ENCODE peak calls at places on chromosome 21, in seven cellular contexts. Z is cardiac fibroblast; G is NCI-H1105 treated with DMSO at 0.1 percent for 48 hours; D is NCI-H2227 treated with DMSO at 0.1 percent for 48 hours; K is activated CD8-positive, alpha-beta memory T cell treated with anti-CD3 and anti-CD28 coated beads for 24 hours; L is NCI-H1092; N is endodermal cell. Y is an unnamed sample.

GRCh38 chr21:31530918-31531705 is 128.4 kb upstream of the SOD1 start:
- DNase-seq in Z (no peak), K (no peak), L (peak), D (peak), N (no peak), G (peak), Y (no peak)

GRCh38 chr21:28832013-28832714 is 160.5 kb downstream of the LTN1 start:
- DNase-seq in K (no peak), L (no peak), N (no peak), Z (peak), G (no peak), D (no peak), Y (peak)

GRCh38 chr21:45347712-45348477 is 57.1 kb upstream of the COL18A1 start:
- DNase-seq in D (no peak), G (no peak), Z (no peak), N (peak), K (no peak), L (no peak), Y (no peak)

GRCh38 chr21:37452222-37452621 is 85.6 kb downstream of the DYRK1A start:
- DNase-seq in K (no peak), G (no peak), Z (peak), D (peak), N (no peak), L (no peak), Y (peak)

GRCh38 chr21:17828223-17828622 is 9.1 kb upstream of the C21orf91 start:
- DNase-seq in D (no peak), Z (peak), G (no peak), K (no peak), L (no peak), N (no peak), Y (peak)

GRCh38 chr21:35189077-35189863 is 140.2 kb upstream of the RUNX1 start:
- DNase-seq in Z (peak), G (no peak), D (no peak), K (no peak), L (no peak), N (no peak), Y (peak)

GRCh38 chr21:44842087-44842486 is 24.2 kb upstream of the SUMO3 start:
- DNase-seq in G (no peak), Z (no peak), N (no peak), K (no peak), D (no peak), L (no peak), Y (no peak)

GRCh38 chr21:26162081-26162480 is 8.5 kb downstream of the APP start:
- DNase-seq in Z (no peak), D (no peak), N (no peak), K (no peak), L (no peak), G (no peak), Y (no peak)

GRCh38 chr21:14737922-14738321 is 191.8 kb upstream of the SAMSN1 start:
- DNase-seq in G (peak), N (no peak), L (no peak), K (no peak), D (no peak), Z (peak), Y (peak)